ENCODE peak calls at places on chromosomes 7 and 10, in nine cellular contexts. V is CD8-positive, alpha-beta T cell; F is ovary; B is AG09319; T is fibroblast of the aortic adventitia; G is neural progenitor cell; J is suprapubic skin; R is H9; E is mammary epithelial cell. I is an unnamed sample.

GRCh38 chr10:64396105-64396504 is 874.9 kb downstream of the REEP3 start:
- DNase-seq in F (no peak), T (peak), G (no peak), V (no peak), R (no peak), B (no peak), E (no peak), J (no peak), I (no peak)

GRCh38 chr10:125628251-125629049 is 54.5 kb downstream of the TEX36 start:
- DNase-seq in V (no peak), B (no peak), G (no peak), F (no peak), R (no peak), E (no peak), J (no peak), T (no peak), I (no peak)

GRCh38 chr10:132572545-132572937 is 35.0 kb downstream of the INPP5A start:
- DNase-seq in V (no peak), B (no peak), E (no peak), T (peak), J (no peak), G (peak), R (no peak), F (no peak), I (no peak)

GRCh38 chr10:70233109-70233938 is at the start of gene PPA1:
- DNase-seq in J (peak), E (peak), R (peak), T (peak), F (peak), G (peak), V (peak), B (peak), I (peak)

GRCh38 chr7:77288676-77289320 is 89.2 kb upstream of the FGL2 start:
- DNase-seq in G (no peak), B (no peak), J (no peak), T (no peak), V (no peak), R (no peak), F (no peak), E (no peak), I (no peak)

GRCh38 chr10:82378146-82378545 is 503.2 kb downstream of the NRG3 start:
- DNase-seq in V (no peak), R (no peak), J (no peak), E (peak), T (peak), F (no peak), B (no peak), G (no peak), I (no peak)

GRCh38 chr10:43233601-43234430 is 33.0 kb downstream of the RASGEF1A start:
- DNase-seq in T (no peak), V (no peak), E (no peak), G (no peak), F (no peak), B (no peak), R (peak), J (peak), I (peak)

GRCh38 chr10:80462986-80463741 is 9.1 kb downstream of the TSPAN14 start:
- DNase-seq in V (no peak), F (no peak), J (no peak), T (peak), B (no peak), E (peak), G (no peak), R (no peak), I (no peak)

GRCh38 chr7:5226921-5227785 is 37.1 kb downstream of the WIPI2 start:
- DNase-seq in V (no peak), E (no peak), B (no peak), G (no peak), T (no peak), F (no peak), J (no peak), R (no peak), I (no peak)

GRCh38 chr10:99364125-99364524 is 35.0 kb downstream of the CNNM1 start:
- DNase-seq in G (no peak), B (peak), T (peak), E (no peak), F (no peak), V (no peak), R (no peak), J (no peak), I (no peak)

GRCh38 chr10:118971876-118972275 is 57.6 kb upstream of the NANOS1 start:
- DNase-seq in G (no peak), J (no peak), T (no peak), E (no peak), R (peak), B (no peak), F (no peak), V (no peak), I (no peak)

GRCh38 chr10:86348321-86349210 is 18.0 kb downstream of the GRID1 start:
- DNase-seq in B (no peak), E (no peak), V (no peak), T (no peak), G (peak), J (peak), R (peak), F (no peak), I (no peak)

GRCh38 chr10:127195571-127196226 is 692 bp downstream of the INSYN2A start:
- DNase-seq in V (no peak), R (peak), F (peak), G (peak), J (no peak), B (no peak), E (peak), T (no peak), I (no peak)

GRCh38 chr10:73495884-73496674 is at the start of gene PPP3CB:
- DNase-seq in B (peak), T (peak), R (peak), V (peak), G (peak), J (peak), E (peak), F (peak), I (peak)

GRCh38 chr7:132489776-132490237 is 86.5 kb downstream of the PLXNA4 start:
- DNase-seq in T (no peak), R (no peak), F (no peak), E (no peak), J (no peak), B (no peak), G (no peak), V (no peak), I (no peak)

GRCh38 chr7:37289347-37289746 is 159.3 kb downstream of the ELMO1 start:
- DNase-seq in R (no peak), T (no peak), J (no peak), F (no peak), E (no peak), G (no peak), B (no peak), V (no peak), I (no peak)

GRCh38 chr7:64886956-64887545 is 16.0 kb upstream of the ZNF273 start:
- DNase-seq in T (no peak), F (no peak), V (no peak), R (peak), B (no peak), E (no peak), G (no peak), J (no peak), I (peak)

GRCh38 chr7:7984424-7984823 is 15.8 kb downstream of the GLCCI1 start:
- DNase-seq in F (no peak), V (no peak), T (no peak), E (no peak), B (no peak), G (no peak), J (no peak), R (no peak), I (no peak)

GRCh38 chr10:130335336-130335735 is 199.1 kb downstream of the GLRX3 start:
- DNase-seq in B (no peak), F (no peak), T (no peak), G (no peak), R (no peak), J (no peak), V (no peak), E (no peak), I (peak)

GRCh38 chr7:132080967-132081668 is 495.2 kb downstream of the PLXNA4 start:
- DNase-seq in J (no peak), R (no peak), B (peak), E (no peak), F (no peak), G (no peak), T (peak), V (no peak), I (no peak)

GRCh38 chr10:70479161-70479531 is 579 bp downstream of the PALD1 start:
- DNase-seq in E (no peak), B (no peak), T (no peak), F (peak), J (no peak), V (no peak), R (no peak), G (peak), I (no peak)

GRCh38 chr10:29240991-29241660 is 47.7 kb upstream of the LYZL1 start:
- DNase-seq in J (no peak), F (peak), R (no peak), V (no peak), T (no peak), E (no peak), B (no peak), G (no peak), I (no peak)

GRCh38 chr10:70575486-70575873 is 27.1 kb downstream of the PRF1 start:
- DNase-seq in R (no peak), E (peak), J (no peak), V (no peak), G (no peak), B (no peak), F (peak), T (peak), I (no peak)

GRCh38 chr7:112252691-112253090 is 46.2 kb downstream of the ZNF277 start:
- DNase-seq in V (no peak), R (no peak), G (peak), B (no peak), E (no peak), F (no peak), T (no peak), J (no peak), I (no peak)

GRCh38 chr10:1241973-1242935 is 186.1 kb downstream of the WDR37 start:
- DNase-seq in E (no peak), B (no peak), R (no peak), G (no peak), T (no peak), J (no peak), V (no peak), F (no peak), I (no peak)

GRCh38 chr7:41085244-41085643 is 617.6 kb downstream of the INHBA start:
- DNase-seq in V (no peak), G (no peak), R (no peak), E (peak), F (no peak), J (no peak), B (no peak), T (peak), I (no peak)

GRCh38 chr10:102504179-102504975 is 605 bp downstream of the SUFU start:
- DNase-seq in R (peak), T (no peak), V (no peak), F (peak), J (peak), G (peak), B (no peak), E (peak), I (peak)

GRCh38 chr7:78852951-78853350 is 600.5 kb downstream of the MAGI2 start:
- DNase-seq in E (no peak), B (no peak), F (no peak), R (no peak), V (no peak), G (no peak), T (no peak), J (no peak), I (no peak)

GRCh38 chr7:107304636-107305035 is 135.8 kb downstream of the HBP1 start:
- DNase-seq in T (no peak), R (no peak), G (no peak), E (no peak), V (no peak), J (no peak), F (no peak), B (no peak), I (no peak)

GRCh38 chr7:111672901-111673300 is 110.6 kb upstream of the IMMP2L start:
- DNase-seq in V (no peak), B (no peak), G (no peak), T (no peak), E (no peak), J (no peak), R (no peak), F (no peak), I (no peak)

GRCh38 chr7:1454471-1455065 is 4.7 kb downstream of the MICALL2 start:
- DNase-seq in B (no peak), J (no peak), F (no peak), T (no peak), G (no peak), V (no peak), E (no peak), R (no peak), I (no peak)

GRCh38 chr10:99975942-99976809 is 33.6 kb downstream of the DNMBP start:
- DNase-seq in J (no peak), T (peak), G (no peak), F (no peak), E (peak), V (no peak), R (no peak), B (peak), I (no peak)

GRCh38 chr10:102230264-102230860 is 4.3 kb downstream of the ELOVL3 start:
- DNase-seq in R (peak), T (peak), F (peak), E (no peak), J (no peak), V (no peak), G (peak), B (no peak), I (peak)

GRCh38 chr7:114759347-114760062 is 162.4 kb upstream of the MDFIC start:
- DNase-seq in R (no peak), V (no peak), B (no peak), T (peak), F (no peak), J (no peak), G (peak), E (peak), I (no peak)

GRCh38 chr7:2109936-2110585 is 122.7 kb downstream of the MAD1L1 start:
- DNase-seq in R (no peak), B (peak), F (no peak), V (no peak), J (no peak), E (peak), T (peak), G (no peak), I (no peak)

GRCh38 chr10:80191589-80192270 is 13.6 kb downstream of the ANXA11 start:
- DNase-seq in G (no peak), J (no peak), T (no peak), E (peak), F (peak), V (no peak), R (no peak), B (no peak), I (peak)

GRCh38 chr10:75043256-75044121 is 68.0 kb upstream of the SAMD8 start:
- DNase-seq in E (no peak), R (peak), B (no peak), F (peak), J (no peak), G (peak), V (no peak), T (no peak), I (no peak)

GRCh38 chr7:30029696-30030095 is 1.5 kb downstream of the PLEKHA8 start:
- DNase-seq in R (no peak), E (peak), J (no peak), B (no peak), F (no peak), T (no peak), V (no peak), G (peak), I (no peak)

DNA sequence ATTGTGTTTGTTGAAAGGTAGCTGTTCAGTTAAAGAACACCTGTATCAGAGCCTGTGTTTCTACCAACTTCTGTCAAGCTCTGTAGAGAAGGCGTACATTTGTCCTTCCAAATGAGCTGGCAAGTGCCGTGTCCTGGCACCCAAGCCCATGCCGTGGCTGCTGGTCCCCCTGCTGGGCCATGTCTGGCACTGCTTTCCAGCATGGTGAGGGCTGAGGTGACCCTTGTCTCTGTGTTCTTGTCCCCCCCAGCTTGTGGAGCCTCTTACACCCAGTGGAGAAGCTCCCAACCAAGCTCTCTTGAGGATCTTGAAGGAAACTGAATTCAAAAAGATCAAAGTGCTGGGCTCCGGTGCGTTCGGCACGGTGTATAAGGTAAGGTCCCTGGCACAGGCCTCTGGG is 154.9 kb downstream of the EGFR start:
- DNase-seq in V (no peak), R (no peak), J (no peak), T (no peak), B (no peak), E (no peak), G (no peak), F (no peak), I (no peak)
- TF ChIP-seq CTCF in V (no peak), R (no peak), J (no peak), T (no peak), B (no peak), E (no peak), G (no peak), F (no peak), I (no peak)

GRCh38 chr10:67665491-67665890 is 30.5 kb downstream of the CTNNA3 start:
- DNase-seq in E (no peak), G (no peak), B (no peak), F (no peak), V (no peak), R (no peak), J (no peak), T (no peak), I (no peak)

GRCh38 chr10:67668448-67668847 is 27.5 kb downstream of the CTNNA3 start:
- DNase-seq in J (no peak), G (no peak), T (peak), B (no peak), F (no peak), V (no peak), E (peak), R (no peak), I (no peak)

GRCh38 chr10:67664936-67665335 is 31.1 kb downstream of the CTNNA3 start:
- DNase-seq in B (no peak), G (no peak), T (peak), J (no peak), R (no peak), V (no peak), F (no peak), E (no peak), I (no peak)

GRCh38 chr10:67663449-67664087 is 32.4 kb downstream of the CTNNA3 start:
- DNase-seq in T (no peak), G (no peak), J (no peak), R (peak), V (no peak), E (no peak), B (no peak), F (no peak), I (no peak)

DNA sequence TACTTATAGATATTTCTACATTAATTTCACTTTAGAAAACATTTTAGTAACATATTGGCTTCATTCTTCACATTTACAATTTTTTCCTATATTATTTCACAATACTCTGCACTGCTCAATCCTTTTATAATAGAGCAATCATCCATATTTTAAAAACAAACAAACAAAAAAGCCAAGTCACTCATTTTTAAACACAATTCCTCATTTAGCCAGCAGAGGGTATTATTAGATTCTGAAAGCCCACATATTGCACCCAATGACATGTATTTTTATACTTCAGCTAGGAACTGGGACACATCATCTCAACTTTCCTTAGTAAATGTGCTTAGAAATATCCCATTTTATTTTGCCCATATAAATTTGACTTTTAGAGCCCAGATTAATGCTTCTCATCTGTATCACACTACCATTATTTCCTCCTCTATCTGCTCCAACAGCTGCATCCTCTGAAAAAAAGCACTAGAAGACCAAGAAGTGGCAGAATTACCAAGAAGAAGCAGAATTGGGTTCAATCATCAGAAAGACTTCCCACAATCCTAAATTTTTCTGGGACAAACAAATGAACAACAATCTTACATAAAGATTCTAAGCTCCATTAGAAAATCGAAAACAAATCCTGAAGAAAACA is 29.5 kb downstream of the CTNNA3 start:
- DNase-seq in E (peak), G (no peak), R (no peak), T (peak), V (no peak), J (no peak), B (no peak), F (no peak), I (no peak)
- TF ChIP-seq CTCF in E (peak), G (peak), R (peak), T (peak), V (peak), J (no peak), B (peak), F (no peak), I (peak)

GRCh38 chr7:35430547-35431153 is 176.8 kb upstream of the TBX20 start:
- DNase-seq in B (no peak), V (no peak), F (no peak), E (peak), J (no peak), G (peak), R (peak), T (peak), I (no peak)
- TF ChIP-seq CTCF in B (no peak), V (no peak), F (no peak), E (peak), J (no peak), G (peak), R (peak), T (peak), I (peak)

DNA sequence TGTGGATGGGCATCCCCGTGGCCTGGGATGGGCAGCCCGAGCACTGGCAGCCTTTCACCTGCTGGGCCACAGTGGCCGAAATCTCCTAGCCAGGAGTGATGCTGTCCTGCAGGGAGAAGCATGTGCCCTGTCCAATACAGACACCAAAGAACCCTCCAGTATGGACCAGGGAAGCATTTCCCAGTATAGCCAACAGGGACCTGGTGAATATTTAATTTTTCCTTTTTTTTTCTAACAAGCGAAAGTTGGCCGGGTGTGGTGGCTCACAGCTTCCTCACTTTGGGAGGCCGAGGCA is 11.0 kb downstream of the IMPDH1 start:
- DNase-seq in E (no peak), J (no peak), B (no peak), R (no peak), V (no peak), T (no peak), F (no peak), G (no peak), I (no peak)
- TF ChIP-seq CTCF in E (no peak), J (no peak), B (no peak), R (no peak), V (peak), T (no peak), F (no peak), G (no peak), I (peak)

GRCh38 chr7:75559355-75559986 is 67.4 kb downstream of the SPDYE5 start:
- DNase-seq in V (no peak), F (no peak), B (no peak), J (no peak), R (no peak), E (peak), G (peak), T (no peak), I (no peak)

GRCh38 chr7:75555736-75556135 is 63.6 kb downstream of the SPDYE5 start:
- DNase-seq in J (no peak), R (no peak), F (no peak), T (no peak), B (no peak), G (no peak), E (no peak), V (no peak), I (no peak)
- TF ChIP-seq CTCF in J (no peak), R (no peak), F (no peak), T (no peak), B (no peak), G (no peak), E (no peak), V (no peak), I (no peak)

GRCh38 chr7:144908324-144908723 is 72.5 kb upstream of the TPK1 start:
- DNase-seq in V (no peak), R (no peak), E (no peak), F (no peak), J (no peak), B (no peak), T (no peak), G (no peak), I (no peak)
- TF ChIP-seq CTCF in V (no peak), R (no peak), E (no peak), F (no peak), J (no peak), B (no peak), T (no peak), G (no peak), I (no peak)

DNA sequence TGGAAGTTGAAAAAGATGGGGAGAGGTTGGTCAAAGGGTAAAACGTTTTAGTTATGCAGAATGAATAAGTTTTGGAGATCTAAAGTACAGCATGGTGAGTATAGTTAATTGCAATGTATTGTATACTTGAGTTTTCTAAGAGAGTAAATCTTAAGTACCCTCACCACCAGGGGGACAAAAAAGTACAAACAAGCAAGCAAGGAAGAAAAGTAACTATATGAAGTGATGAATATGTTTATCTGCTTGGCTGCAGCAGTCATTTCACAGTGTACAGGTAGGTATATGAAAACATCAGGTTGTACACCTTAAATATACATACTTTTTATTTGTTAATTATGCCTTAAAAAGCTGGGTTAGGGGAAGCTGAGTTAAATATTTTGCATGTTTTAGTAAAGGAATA is 157.3 kb downstream of the PCLO start:
- DNase-seq in B (no peak), V (no peak), R (no peak), G (peak), T (peak), E (no peak), J (no peak), F (no peak), I (no peak)
- TF ChIP-seq CTCF in B (no peak), V (no peak), R (peak), G (peak), T (peak), E (peak), J (no peak), F (no peak), I (peak)